ENCODE peak calls at places on chromosomes 6 and 20, in seven cellular contexts. One of them, this sample, is unnamed. For H3K4me1, the result is how much of the 10 kb centered on the place peaks cover.

GRCh38 chr6:3874069-3874468 is 24.9 kb downstream of the FAM50B start:
- DNase-seq in ovary: no peak
- DNase-seq in upper lobe of left lung: no peak
- DNase-seq in A549: no peak
- DNase-seq in transverse colon: no peak
- DNase-seq in K562: no peak
- DNase-seq in stomach: no peak
- DNase-seq in this sample: no peak

GRCh38 chr6:160101262-160102205 is 20.1 kb upstream of the SLC22A1 start:
- DNase-seq in ovary: no peak
- DNase-seq in upper lobe of left lung: no peak
- DNase-seq in A549: no peak
- DNase-seq in transverse colon: no peak
- DNase-seq in K562: peak
- DNase-seq in stomach: no peak
- DNase-seq in this sample: no peak

GRCh38 chr20:47198254-47198671 is 158.2 kb downstream of the ZMYND8 start:
- DNase-seq in ovary: no peak
- DNase-seq in upper lobe of left lung: no peak
- DNase-seq in A549: no peak
- DNase-seq in transverse colon: no peak
- DNase-seq in K562: no peak
- DNase-seq in stomach: no peak
- DNase-seq in this sample: no peak

GRCh38 chr6:1247894-1248293 is 64.0 kb upstream of the FOXQ1 start:
- DNase-seq in ovary: no peak
- DNase-seq in upper lobe of left lung: no peak
- DNase-seq in A549: no peak
- DNase-seq in transverse colon: no peak
- DNase-seq in K562: no peak
- DNase-seq in stomach: no peak
- DNase-seq in this sample: no peak

GRCh38 chr20:48187891-48188290 is 402.6 kb upstream of the SULF2 start:
- DNase-seq in ovary: no peak
- DNase-seq in upper lobe of left lung: no peak
- DNase-seq in A549: no peak
- DNase-seq in transverse colon: no peak
- DNase-seq in K562: no peak
- DNase-seq in stomach: no peak
- DNase-seq in this sample: no peak

GRCh38 chr20:50278684-50279531 is 88.3 kb downstream of the CEBPB start:
- DNase-seq in ovary: peak
- DNase-seq in upper lobe of left lung: peak
- DNase-seq in A549: peak
- DNase-seq in transverse colon: peak
- DNase-seq in K562: peak
- DNase-seq in stomach: peak
- DNase-seq in this sample: peak

GRCh38 chr20:36284751-36285150 is 21.4 kb upstream of the DLGAP4 start:
- DNase-seq in ovary: no peak
- DNase-seq in upper lobe of left lung: no peak
- DNase-seq in A549: no peak
- DNase-seq in transverse colon: no peak
- DNase-seq in K562: no peak
- DNase-seq in stomach: no peak
- DNase-seq in this sample: no peak

GRCh38 chr20:61806314-61806713 is 259.4 kb downstream of the TAF4 start:
- DNase-seq in ovary: peak
- DNase-seq in upper lobe of left lung: no peak
- DNase-seq in A549: no peak
- DNase-seq in transverse colon: no peak
- DNase-seq in K562: no peak
- DNase-seq in stomach: no peak
- DNase-seq in this sample: no peak

GRCh38 chr6:19895866-19896579 is 58.9 kb downstream of the ID4 start:
- DNase-seq in ovary: no peak
- DNase-seq in upper lobe of left lung: no peak
- DNase-seq in A549: no peak
- DNase-seq in transverse colon: no peak
- DNase-seq in K562: no peak
- DNase-seq in stomach: no peak
- DNase-seq in this sample: no peak

GRCh38 chr20:39190666-39191570 is 228.8 kb downstream of the DHX35 start:
- DNase-seq in ovary: no peak
- DNase-seq in upper lobe of left lung: no peak
- DNase-seq in A549: peak
- DNase-seq in transverse colon: no peak
- DNase-seq in K562: no peak
- DNase-seq in stomach: no peak
- DNase-seq in this sample: no peak

GRCh38 chr6:28884423-28885148 is 39.2 kb downstream of the TRIM27 start:
- DNase-seq in ovary: no peak
- DNase-seq in upper lobe of left lung: no peak
- DNase-seq in A549: no peak
- DNase-seq in transverse colon: no peak
- DNase-seq in K562: no peak
- DNase-seq in stomach: no peak
- DNase-seq in this sample: no peak

GRCh38 chr6:52552278-52552643 is 24.6 kb downstream of the TRAM2 start:
- DNase-seq in ovary: no peak
- DNase-seq in upper lobe of left lung: no peak
- DNase-seq in A549: no peak
- DNase-seq in transverse colon: peak
- DNase-seq in K562: no peak
- DNase-seq in stomach: no peak
- DNase-seq in this sample: no peak

GRCh38 chr6:147510949-147511590 is 2.6 kb downstream of the SAMD5 start:
- DNase-seq in ovary: no peak
- DNase-seq in upper lobe of left lung: peak
- DNase-seq in A549: no peak
- DNase-seq in transverse colon: peak
- DNase-seq in K562: no peak
- DNase-seq in stomach: no peak
- DNase-seq in this sample: no peak

GRCh38 chr6:40965046-40965445 is 74.0 kb downstream of the UNC5CL start:
- DNase-seq in ovary: no peak
- DNase-seq in upper lobe of left lung: no peak
- DNase-seq in A549: no peak
- DNase-seq in transverse colon: no peak
- DNase-seq in K562: no peak
- DNase-seq in stomach: no peak
- DNase-seq in this sample: no peak

DNA sequence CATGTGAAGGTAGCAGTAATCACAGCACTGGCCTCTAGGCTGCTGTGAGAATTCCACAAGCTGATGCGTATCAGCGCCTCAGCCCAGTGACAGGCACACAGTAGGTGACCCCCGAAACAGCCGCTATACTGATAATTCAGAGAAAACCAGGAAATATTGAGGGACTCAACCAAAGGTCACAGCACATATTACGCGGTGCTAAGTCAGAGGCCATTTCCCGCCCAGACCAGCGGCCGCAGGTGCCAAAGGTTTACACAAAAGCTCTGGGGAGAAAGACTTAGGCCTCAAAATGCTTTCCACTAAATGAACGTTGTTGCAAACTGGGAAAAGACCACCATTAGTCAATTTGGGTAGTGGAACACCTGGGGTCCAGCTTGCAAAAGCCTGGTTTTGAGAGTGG is 4.9 kb downstream of the NOL4L start:
- DNase-seq in ovary: no peak
- DNase-seq in upper lobe of left lung: no peak
- DNase-seq in A549: no peak
- DNase-seq in transverse colon: no peak
- DNase-seq in K562: no peak
- DNase-seq in stomach: no peak
- DNase-seq in this sample: no peak
- H3K4me1 ChIP-seq in ovary: under half
- H3K4me1 ChIP-seq in upper lobe of left lung: under half
- H3K4me1 ChIP-seq in A549: under half
- H3K4me1 ChIP-seq in transverse colon: under half
- H3K4me1 ChIP-seq in K562: half or more
- H3K4me1 ChIP-seq in stomach: under half
- H3K4me1 ChIP-seq in this sample: under half

GRCh38 chr6:89826029-89826528 is 3.6 kb upstream of the CASP8AP2 start:
- DNase-seq in ovary: no peak
- DNase-seq in upper lobe of left lung: peak
- DNase-seq in A549: no peak
- DNase-seq in transverse colon: no peak
- DNase-seq in K562: no peak
- DNase-seq in stomach: no peak
- DNase-seq in this sample: no peak

GRCh38 chr6:89829591-89830384 is at the start of gene CASP8AP2:
- DNase-seq in ovary: peak
- DNase-seq in upper lobe of left lung: peak
- DNase-seq in A549: peak
- DNase-seq in transverse colon: peak
- DNase-seq in K562: peak
- DNase-seq in stomach: peak
- DNase-seq in this sample: peak

GRCh38 chr6:89830385-89830809 is 717 bp downstream of the CASP8AP2 start:
- DNase-seq in ovary: no peak
- DNase-seq in upper lobe of left lung: no peak
- DNase-seq in A549: no peak
- DNase-seq in transverse colon: no peak
- DNase-seq in K562: no peak
- DNase-seq in stomach: no peak
- DNase-seq in this sample: no peak

DNA sequence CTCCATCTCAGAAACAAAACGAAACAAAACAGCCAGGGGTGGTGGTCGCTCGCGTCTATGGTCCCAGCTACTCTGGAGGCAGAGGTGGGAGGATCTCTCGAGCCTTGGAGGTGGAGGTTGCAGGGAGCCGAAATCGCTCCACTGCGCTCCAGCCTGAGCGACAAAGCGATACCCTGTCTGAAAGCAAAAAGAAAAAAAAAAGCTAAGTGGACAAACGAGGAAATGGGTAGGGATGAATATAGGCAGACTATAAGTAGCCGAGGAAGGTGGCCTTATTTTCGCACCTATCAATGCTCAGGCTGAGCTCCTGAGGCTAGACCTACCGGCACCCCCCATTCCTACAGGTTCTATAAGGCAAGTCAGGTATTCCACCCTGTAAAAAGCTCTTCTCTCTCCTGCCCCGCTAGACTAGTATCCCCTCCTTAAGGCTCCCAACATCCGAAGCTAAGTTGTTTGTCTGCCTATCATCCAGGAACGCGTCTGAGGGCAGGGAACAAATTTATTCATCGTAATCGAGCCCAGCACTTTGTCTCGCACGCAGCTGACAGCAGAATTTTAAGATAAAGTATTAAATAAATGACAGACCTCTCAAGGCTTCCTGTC is 591 bp upstream of the CASP8AP2 start:
- DNase-seq in ovary: no peak
- DNase-seq in upper lobe of left lung: no peak
- DNase-seq in A549: peak
- DNase-seq in transverse colon: peak
- DNase-seq in K562: no peak
- DNase-seq in stomach: no peak
- DNase-seq in this sample: no peak
- TF ChIP-seq EP300 in ovary: no peak
- TF ChIP-seq EP300 in upper lobe of left lung: no peak
- TF ChIP-seq EP300 in A549: no peak
- TF ChIP-seq EP300 in transverse colon: no peak
- TF ChIP-seq EP300 in K562: no peak
- TF ChIP-seq EP300 in stomach: no peak
- TF ChIP-seq EP300 in this sample: no peak

GRCh38 chr6:78593898-78594666 is 273.3 kb upstream of the IRAK1BP1 start:
- DNase-seq in ovary: no peak
- DNase-seq in upper lobe of left lung: no peak
- DNase-seq in A549: no peak
- DNase-seq in transverse colon: no peak
- DNase-seq in K562: no peak
- DNase-seq in stomach: no peak
- DNase-seq in this sample: no peak

GRCh38 chr6:78594667-78595051 is 272.7 kb upstream of the IRAK1BP1 start:
- DNase-seq in ovary: no peak
- DNase-seq in upper lobe of left lung: no peak
- DNase-seq in A549: no peak
- DNase-seq in transverse colon: no peak
- DNase-seq in K562: no peak
- DNase-seq in stomach: no peak
- DNase-seq in this sample: no peak

GRCh38 chr6:78598966-78599365 is 268.4 kb upstream of the IRAK1BP1 start:
- DNase-seq in ovary: no peak
- DNase-seq in upper lobe of left lung: no peak
- DNase-seq in A549: peak
- DNase-seq in transverse colon: no peak
- DNase-seq in K562: no peak
- DNase-seq in stomach: no peak
- DNase-seq in this sample: no peak

GRCh38 chr6:78597966-78598365 is 269.4 kb upstream of the IRAK1BP1 start:
- DNase-seq in ovary: no peak
- DNase-seq in upper lobe of left lung: no peak
- DNase-seq in A549: no peak
- DNase-seq in transverse colon: no peak
- DNase-seq in K562: no peak
- DNase-seq in stomach: no peak
- DNase-seq in this sample: no peak

GRCh38 chr6:78599526-78599925 is 267.8 kb upstream of the IRAK1BP1 start:
- DNase-seq in ovary: no peak
- DNase-seq in upper lobe of left lung: no peak
- DNase-seq in A549: no peak
- DNase-seq in transverse colon: no peak
- DNase-seq in K562: no peak
- DNase-seq in stomach: no peak
- DNase-seq in this sample: no peak
- H3K4me1 ChIP-seq in ovary: under half
- H3K4me1 ChIP-seq in upper lobe of left lung: under half
- H3K4me1 ChIP-seq in A549: under half
- H3K4me1 ChIP-seq in transverse colon: under half
- H3K4me1 ChIP-seq in K562: under half
- H3K4me1 ChIP-seq in stomach: under half
- H3K4me1 ChIP-seq in this sample: under half

DNA sequence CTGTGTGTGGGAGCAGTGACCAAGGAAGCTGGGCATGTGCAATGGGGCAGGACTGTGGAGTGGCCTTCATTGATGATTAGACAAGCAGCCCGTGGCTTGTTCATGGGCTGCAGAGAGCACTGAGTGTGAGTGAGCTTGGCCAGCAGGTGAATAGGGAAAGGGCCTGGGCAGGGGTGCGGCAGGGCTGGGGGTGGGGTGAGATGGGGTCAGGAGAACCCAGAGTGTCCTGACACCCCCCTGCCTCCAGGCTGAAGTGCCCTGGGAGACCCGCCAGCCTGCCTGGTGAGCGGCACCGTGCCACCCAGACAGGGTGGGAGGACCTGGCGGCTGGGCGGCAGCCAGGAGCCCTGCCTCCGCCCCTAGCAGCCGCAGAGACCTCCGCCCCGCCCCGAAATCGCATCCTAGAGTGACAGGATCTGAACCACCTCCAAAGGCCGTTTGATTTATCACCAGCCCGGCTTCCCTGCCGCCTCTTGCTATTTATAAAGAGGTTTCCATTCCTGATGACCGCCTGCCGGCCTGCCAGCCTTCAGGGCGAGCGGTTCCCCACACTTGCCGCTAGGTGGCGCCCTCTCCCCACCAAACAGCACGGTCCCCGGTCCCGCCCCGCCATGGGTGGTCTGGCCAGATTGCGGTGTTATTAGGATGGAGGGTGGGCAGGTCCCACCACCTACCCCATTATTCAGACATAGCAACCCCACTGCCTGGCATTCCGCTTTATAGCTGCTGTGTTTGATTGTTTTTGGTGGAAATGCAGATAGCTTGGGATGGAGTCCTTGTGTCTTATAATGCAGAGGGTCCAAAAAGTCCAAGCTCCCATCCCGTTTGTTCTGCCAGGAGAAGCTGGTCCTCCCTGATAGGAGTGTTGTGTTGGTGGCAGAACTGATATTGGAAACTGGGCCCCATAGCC is 3.5 kb downstream of the MYLK2 start:
- DNase-seq in ovary: peak
- DNase-seq in upper lobe of left lung: peak
- DNase-seq in A549: peak
- DNase-seq in transverse colon: peak
- DNase-seq in K562: peak
- DNase-seq in stomach: peak
- DNase-seq in this sample: peak
- TF ChIP-seq EP300 in ovary: no peak
- TF ChIP-seq EP300 in upper lobe of left lung: no peak
- TF ChIP-seq EP300 in A549: no peak
- TF ChIP-seq EP300 in transverse colon: no peak
- TF ChIP-seq EP300 in K562: no peak
- TF ChIP-seq EP300 in stomach: no peak
- TF ChIP-seq EP300 in this sample: no peak

This sample was measured in tibial nerve.